ENCODE peak calls at places on chromosome 4, in six cellular contexts. One of them, this sample, is unnamed.
A peak's percentile ranks its signal among the peaks of the same experiment; 100 is the strongest.

GRCh38 chr4:140648716-140649115 is 80.0 kb upstream of the UCP1 start:
- DNase-seq in SK-N-SH: no peak
- DNase-seq in HL-60: no peak
- DNase-seq in HepG2: no peak
- DNase-seq in K562: no peak
- DNase-seq in H1: no peak
- DNase-seq in this sample: no peak

GRCh38 chr4:89657931-89658700 is 178.8 kb downstream of the SNCA start:
- DNase-seq in SK-N-SH: peak; percentile 10
- DNase-seq in HL-60: no peak
- DNase-seq in HepG2: peak; percentile 28
- DNase-seq in K562: no peak
- DNase-seq in H1: no peak
- DNase-seq in this sample: no peak

GRCh38 chr4:71860643-71861042 is 76.8 kb upstream of the GC start:
- DNase-seq in SK-N-SH: no peak
- DNase-seq in HL-60: no peak
- DNase-seq in HepG2: peak; percentile 1
- DNase-seq in K562: no peak
- DNase-seq in H1: no peak
- DNase-seq in this sample: no peak

GRCh38 chr4:131644619-131645018 is 1504.5 kb upstream of the PCDH10 start:
- DNase-seq in SK-N-SH: peak; percentile 2
- DNase-seq in HL-60: no peak
- DNase-seq in HepG2: peak; percentile 3
- DNase-seq in K562: no peak
- DNase-seq in H1: peak; percentile 51
- DNase-seq in this sample: no peak

GRCh38 chr4:22187203-22187835 is 238.7 kb upstream of the KCNIP4 start:
- DNase-seq in SK-N-SH: no peak
- DNase-seq in HL-60: no peak
- DNase-seq in HepG2: no peak
- DNase-seq in K562: no peak
- DNase-seq in H1: no peak
- DNase-seq in this sample: no peak

GRCh38 chr4:37685726-37686372 is 327 bp downstream of the RELL1 start:
- DNase-seq in SK-N-SH: peak; percentile 76
- DNase-seq in HL-60: no peak
- DNase-seq in HepG2: no peak
- DNase-seq in K562: peak; percentile 47
- DNase-seq in H1: no peak
- DNase-seq in this sample: no peak

GRCh38 chr4:138449938-138450337 is 207.8 kb upstream of the SLC7A11 start:
- DNase-seq in SK-N-SH: peak; percentile 1
- DNase-seq in HL-60: no peak
- DNase-seq in HepG2: no peak
- DNase-seq in K562: no peak
- DNase-seq in H1: no peak
- DNase-seq in this sample: no peak

GRCh38 chr4:15695240-15695699 is 7.6 kb upstream of the BST1 start:
- DNase-seq in SK-N-SH: no peak
- DNase-seq in HL-60: no peak
- DNase-seq in HepG2: no peak
- DNase-seq in K562: no peak
- DNase-seq in H1: no peak
- DNase-seq in this sample: no peak

GRCh38 chr4:33340168-33340567 is 2620.0 kb downstream of the PCDH7 start:
- DNase-seq in SK-N-SH: no peak
- DNase-seq in HL-60: no peak
- DNase-seq in HepG2: no peak
- DNase-seq in K562: no peak
- DNase-seq in H1: no peak
- DNase-seq in this sample: no peak

GRCh38 chr4:113919611-113920010 is 59.8 kb downstream of the ARSJ start:
- DNase-seq in SK-N-SH: no peak
- DNase-seq in HL-60: no peak
- DNase-seq in HepG2: no peak
- DNase-seq in K562: no peak
- DNase-seq in H1: no peak
- DNase-seq in this sample: no peak

GRCh38 chr4:137387924-137388323 is 144.4 kb downstream of the PCDH18 start:
- DNase-seq in SK-N-SH: no peak
- DNase-seq in HL-60: no peak
- DNase-seq in HepG2: no peak
- DNase-seq in K562: no peak
- DNase-seq in H1: no peak
- DNase-seq in this sample: no peak

GRCh38 chr4:8739820-8740665 is 131.6 kb downstream of the HMX1 start:
- DNase-seq in SK-N-SH: peak; percentile 24
- DNase-seq in HL-60: no peak
- DNase-seq in HepG2: no peak
- DNase-seq in K562: no peak
- DNase-seq in H1: no peak
- DNase-seq in this sample: no peak

GRCh38 chr4:139682309-139683210 is 16.9 kb downstream of the MGST2 start:
- DNase-seq in SK-N-SH: no peak
- DNase-seq in HL-60: no peak
- DNase-seq in HepG2: no peak
- DNase-seq in K562: peak; percentile 48
- DNase-seq in H1: no peak
- DNase-seq in this sample: no peak

GRCh38 chr4:11929080-11929479 is 500.4 kb upstream of the HS3ST1 start:
- DNase-seq in SK-N-SH: no peak
- DNase-seq in HL-60: no peak
- DNase-seq in HepG2: no peak
- DNase-seq in K562: no peak
- DNase-seq in H1: no peak
- DNase-seq in this sample: no peak

GRCh38 chr4:6371271-6371670 is 101.1 kb downstream of the PPP2R2C start:
- DNase-seq in SK-N-SH: no peak
- DNase-seq in HL-60: no peak
- DNase-seq in HepG2: no peak
- DNase-seq in K562: no peak
- DNase-seq in H1: no peak
- DNase-seq in this sample: no peak

GRCh38 chr4:95114521-95114920 is 356.8 kb downstream of the BMPR1B start:
- DNase-seq in SK-N-SH: no peak
- DNase-seq in HL-60: no peak
- DNase-seq in HepG2: no peak
- DNase-seq in K562: no peak
- DNase-seq in H1: no peak
- DNase-seq in this sample: no peak

GRCh38 chr4:186144180-186144579 is 39.7 kb downstream of the FAM149A start:
- DNase-seq in SK-N-SH: peak; percentile 76
- DNase-seq in HL-60: no peak
- DNase-seq in HepG2: no peak
- DNase-seq in K562: no peak
- DNase-seq in H1: no peak
- DNase-seq in this sample: no peak

GRCh38 chr4:178958725-178959440 is 1516.6 kb upstream of the AGA start:
- DNase-seq in SK-N-SH: no peak
- DNase-seq in HL-60: no peak
- DNase-seq in HepG2: no peak
- DNase-seq in K562: no peak
- DNase-seq in H1: no peak
- DNase-seq in this sample: no peak

GRCh38 chr4:17762705-17763104 is 18.7 kb downstream of the FAM184B start:
- DNase-seq in SK-N-SH: no peak
- DNase-seq in HL-60: no peak
- DNase-seq in HepG2: peak; percentile 25
- DNase-seq in K562: peak; percentile 37
- DNase-seq in H1: no peak
- DNase-seq in this sample: no peak

GRCh38 chr4:108601096-108601495 is 19.3 kb upstream of the RPL34 start:
- DNase-seq in SK-N-SH: no peak
- DNase-seq in HL-60: no peak
- DNase-seq in HepG2: no peak
- DNase-seq in K562: no peak
- DNase-seq in H1: no peak
- DNase-seq in this sample: no peak

GRCh38 chr4:15855804-15856475 is 77.8 kb downstream of the CD38 start:
- DNase-seq in SK-N-SH: no peak
- DNase-seq in HL-60: no peak
- DNase-seq in HepG2: no peak
- DNase-seq in K562: no peak
- DNase-seq in H1: no peak
- DNase-seq in this sample: no peak

GRCh38 chr4:180456928-180457327 is 1786.3 kb upstream of the TENM3 start:
- DNase-seq in SK-N-SH: no peak
- DNase-seq in HL-60: no peak
- DNase-seq in HepG2: no peak
- DNase-seq in K562: no peak
- DNase-seq in H1: no peak
- DNase-seq in this sample: no peak

GRCh38 chr4:176767183-176767582 is 25.5 kb downstream of the VEGFC start:
- DNase-seq in SK-N-SH: no peak
- DNase-seq in HL-60: no peak
- DNase-seq in HepG2: no peak
- DNase-seq in K562: no peak
- DNase-seq in H1: no peak
- DNase-seq in this sample: no peak

GRCh38 chr4:168710353-168710946 is 213.6 kb downstream of the PALLD start:
- DNase-seq in SK-N-SH: peak; percentile 22
- DNase-seq in HL-60: no peak
- DNase-seq in HepG2: peak; percentile 18
- DNase-seq in K562: no peak
- DNase-seq in H1: no peak
- DNase-seq in this sample: no peak

GRCh38 chr4:168707205-168707604 is 210.4 kb downstream of the PALLD start:
- DNase-seq in SK-N-SH: no peak
- DNase-seq in HL-60: no peak
- DNase-seq in HepG2: no peak
- DNase-seq in K562: no peak
- DNase-seq in H1: no peak
- DNase-seq in this sample: no peak

GRCh38 chr4:168711197-168712120 is 214.6 kb downstream of the PALLD start:
- DNase-seq in SK-N-SH: no peak
- DNase-seq in HL-60: no peak
- DNase-seq in HepG2: no peak
- DNase-seq in K562: no peak
- DNase-seq in H1: no peak
- DNase-seq in this sample: no peak

GRCh38 chr4:168705121-168705520 is 208.3 kb downstream of the PALLD start:
- DNase-seq in SK-N-SH: no peak
- DNase-seq in HL-60: no peak
- DNase-seq in HepG2: no peak
- DNase-seq in K562: no peak
- DNase-seq in H1: no peak
- DNase-seq in this sample: no peak

DNA sequence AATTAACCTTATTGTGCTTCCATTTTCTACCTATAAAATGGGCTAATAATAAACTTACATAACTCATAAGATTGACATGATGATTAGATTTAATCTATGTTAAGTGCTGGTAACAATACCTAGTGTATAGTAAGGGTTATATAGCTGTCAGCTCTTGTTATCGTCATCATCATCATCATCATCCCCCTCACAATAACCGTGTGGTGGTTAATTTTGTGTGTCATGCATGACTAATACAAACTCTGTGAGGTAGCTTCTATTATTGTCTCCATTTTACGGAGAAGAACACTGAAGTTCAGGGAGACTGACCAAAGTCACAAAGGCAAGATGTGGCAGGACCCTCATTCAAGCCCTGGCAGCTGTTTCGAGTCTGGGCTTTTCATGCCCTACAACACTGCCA is 211.3 kb downstream of the PALLD start:
- DNase-seq in SK-N-SH: no peak
- DNase-seq in HL-60: no peak
- DNase-seq in HepG2: no peak
- DNase-seq in K562: no peak
- DNase-seq in H1: no peak
- DNase-seq in this sample: no peak
- TF ChIP-seq GABPA in SK-N-SH: no peak
- TF ChIP-seq GABPA in HL-60: no peak
- TF ChIP-seq GABPA in HepG2: no peak
- TF ChIP-seq GABPA in K562: no peak
- TF ChIP-seq GABPA in H1: no peak
- TF ChIP-seq GABPA in this sample: no peak

DNA sequence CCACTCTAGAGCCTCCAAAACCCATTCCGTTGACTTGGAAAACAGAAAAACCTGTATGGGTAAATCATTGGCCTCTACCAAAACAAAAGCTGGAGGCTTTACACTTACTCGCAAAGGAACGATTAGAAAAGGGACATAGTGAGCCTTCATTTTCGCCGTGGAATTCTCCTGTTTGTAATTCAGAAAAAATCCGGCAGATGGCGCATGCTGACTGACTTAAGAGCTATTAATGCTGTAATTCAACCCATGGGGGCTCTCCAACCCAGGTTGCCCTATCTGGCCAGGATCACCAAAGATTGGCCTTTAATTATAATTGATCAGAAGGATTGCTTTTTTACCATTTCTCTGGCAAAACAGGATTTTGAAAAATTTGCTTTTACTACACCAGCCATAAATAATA is 60.8 kb downstream of the ZNF732 start:
- DNase-seq in SK-N-SH: no peak
- DNase-seq in HL-60: no peak
- DNase-seq in HepG2: peak; percentile 21
- DNase-seq in K562: peak; percentile 19
- DNase-seq in H1: peak; percentile 39
- DNase-seq in this sample: peak; percentile 11
- TF ChIP-seq GABPA in SK-N-SH: no peak
- TF ChIP-seq GABPA in HL-60: no peak
- TF ChIP-seq GABPA in HepG2: no peak
- TF ChIP-seq GABPA in K562: no peak
- TF ChIP-seq GABPA in H1: no peak
- TF ChIP-seq GABPA in this sample: no peak

GRCh38 chr4:107183155-107183774 is 147.2 kb upstream of the DKK2 start:
- DNase-seq in SK-N-SH: peak; percentile 44
- DNase-seq in HL-60: peak; percentile 30
- DNase-seq in HepG2: peak; percentile 67
- DNase-seq in K562: peak; percentile 27
- DNase-seq in H1: no peak
- DNase-seq in this sample: peak; percentile 3
- TF ChIP-seq GABPA in SK-N-SH: no peak
- TF ChIP-seq GABPA in HL-60: no peak
- TF ChIP-seq GABPA in HepG2: no peak
- TF ChIP-seq GABPA in K562: no peak
- TF ChIP-seq GABPA in H1: no peak
- TF ChIP-seq GABPA in this sample: no peak

GRCh38 chr4:82692101-82692780 is 106.4 kb downstream of the SCD5 start:
- DNase-seq in SK-N-SH: no peak
- DNase-seq in HL-60: no peak
- DNase-seq in HepG2: no peak
- DNase-seq in K562: no peak
- DNase-seq in H1: no peak
- DNase-seq in this sample: no peak
- TF ChIP-seq GABPA in SK-N-SH: no peak
- TF ChIP-seq GABPA in HL-60: no peak
- TF ChIP-seq GABPA in HepG2: no peak
- TF ChIP-seq GABPA in K562: no peak
- TF ChIP-seq GABPA in H1: no peak
- TF ChIP-seq GABPA in this sample: no peak